ENCODE peak calls at places on chromosome 21, in six cellular contexts. G is stimulated activated CD4-positive, alpha-beta T cell treated with anti-CD3 and anti-CD28 coated beads, Interleukin-15, amount 100 ng/mL, for 48 hours; F is activated T-helper 1 cell treated with Interleukin-2 at 50 U/mL for 16 hours; W is substantia nigra; S is activated CD4-positive, alpha-beta memory T cell treated with anti-CD3 and anti-CD28 coated beads, Interleukin-2, amount 10 ng/mL, durations not matched to agents 7 days and 5 days; B is effector CD4-positive, alpha-beta T cell. J is an unnamed sample.

GRCh38 chr21:41229527-41230248 is 61.7 kb downstream of the BACE2 start:
- DNase-seq in G (no peak), F (no peak), W (no peak), S (no peak), B (no peak), J (no peak)

GRCh38 chr21:19275065-19275464 is 871.5 kb upstream of the TMPRSS15 start:
- DNase-seq in G (no peak), F (no peak), W (no peak), S (no peak), B (no peak), J (no peak)

GRCh38 chr21:44925027-44925755 is 4.5 kb upstream of the ITGB2 start:
- DNase-seq in G (no peak), F (no peak), W (no peak), S (peak; percentile 52), B (no peak), J (no peak)

GRCh38 chr21:45874716-45875415 is 106.7 kb upstream of the COL6A1 start:
- DNase-seq in G (peak; percentile 35), F (no peak), W (no peak), S (no peak), B (no peak), J (no peak)

GRCh38 chr21:34889287-34889536 is 159.9 kb downstream of the RUNX1 start:
- DNase-seq in G (peak; percentile 40), F (no peak), W (no peak), S (peak; percentile 58), B (peak; percentile 41), J (no peak)

GRCh38 chr21:29295066-29295650 is 3.6 kb upstream of the BACH1 start:
- DNase-seq in G (no peak), F (no peak), W (no peak), S (no peak), B (peak; percentile 34), J (no peak)

GRCh38 chr21:46157987-46158451 is 2.6 kb upstream of the FTCD start:
- DNase-seq in G (no peak), F (no peak), W (no peak), S (peak; percentile 10), B (no peak), J (no peak)

GRCh38 chr21:38139380-38140168 is 117.2 kb upstream of the KCNJ15 start:
- DNase-seq in G (no peak), F (no peak), W (no peak), S (no peak), B (no peak), J (no peak)

GRCh38 chr21:35189077-35189863 is 140.2 kb upstream of the RUNX1 start:
- DNase-seq in G (no peak), F (no peak), W (no peak), S (no peak), B (no peak), J (peak; percentile 53)

GRCh38 chr21:46097826-46098286 is at the start of gene COL6A2:
- DNase-seq in G (peak; percentile 46), F (peak; percentile 27), W (no peak), S (peak; percentile 42), B (no peak), J (peak; percentile 73)

GRCh38 chr21:46055863-46056281 is 42.0 kb upstream of the COL6A2 start:
- DNase-seq in G (no peak), F (no peak), W (no peak), S (no peak), B (no peak), J (no peak)

GRCh38 chr21:38208118-38208517 is 48.7 kb upstream of the KCNJ15 start:
- DNase-seq in G (no peak), F (no peak), W (no peak), S (no peak), B (no peak), J (no peak)

GRCh38 chr21:45698493-45698947 is 55.0 kb downstream of the PCBP3 start:
- DNase-seq in G (peak; percentile 20), F (no peak), W (no peak), S (no peak), B (no peak), J (no peak)

GRCh38 chr21:33940846-33941245 is 25.2 kb upstream of the ATP5PO start:
- DNase-seq in G (no peak), F (no peak), W (no peak), S (no peak), B (no peak), J (no peak)

GRCh38 chr21:25911730-25912401 is 177.1 kb downstream of the GABPA start:
- DNase-seq in G (no peak), F (no peak), W (peak; percentile 20), S (no peak), B (no peak), J (no peak)

GRCh38 chr21:31665397-31665796 is 5.9 kb downstream of the SOD1 start:
- DNase-seq in G (peak; percentile 15), F (no peak), W (no peak), S (peak; percentile 37), B (no peak), J (no peak)

GRCh38 chr21:28016571-28016970 is 976.1 kb downstream of the LTN1 start:
- DNase-seq in G (no peak), F (no peak), W (no peak), S (no peak), B (no peak), J (no peak)

GRCh38 chr21:35275776-35276175 is 226.7 kb upstream of the RUNX1 start:
- DNase-seq in G (no peak), F (no peak), W (no peak), S (no peak), B (no peak), J (no peak)

GRCh38 chr21:30072496-30072895 is 94.1 kb downstream of the CLDN17 start:
- DNase-seq in G (no peak), F (no peak), W (no peak), S (no peak), B (no peak), J (no peak)

GRCh38 chr21:37551406-37552355 is 185.1 kb downstream of the DYRK1A start:
- DNase-seq in G (no peak), F (no peak), W (no peak), S (no peak), B (no peak), J (no peak)

GRCh38 chr21:17925900-17926299 is 106.7 kb upstream of the C21orf91 start:
- DNase-seq in G (no peak), F (no peak), W (no peak), S (no peak), B (no peak), J (no peak)

GRCh38 chr21:25375675-25376074 is 231.6 kb downstream of the MRPL39 start:
- DNase-seq in G (no peak), F (no peak), W (no peak), S (no peak), B (no peak), J (no peak)

GRCh38 chr21:44496900-44497550 is 41.7 kb downstream of the LRRC3 start:
- DNase-seq in G (no peak), F (no peak), W (no peak), S (no peak), B (no peak), J (no peak)

GRCh38 chr21:41361786-41362604 is at the start of gene MX2:
- DNase-seq in G (peak; percentile 65), F (peak; percentile 66), W (no peak), S (peak; percentile 88), B (peak; percentile 76), J (peak; percentile 73)

GRCh38 chr21:45330075-45330781 is 42.5 kb upstream of the POFUT2 start:
- DNase-seq in G (no peak), F (no peak), W (no peak), S (no peak), B (no peak), J (no peak)

GRCh38 chr21:45178072-45178608 is 103.8 kb downstream of the ADARB1 start:
- DNase-seq in G (no peak), F (no peak), W (no peak), S (no peak), B (no peak), J (no peak)

GRCh38 chr21:14543983-14544382 is 2.1 kb downstream of the SAMSN1 start:
- DNase-seq in G (no peak), F (no peak), W (no peak), S (no peak), B (no peak), J (no peak)

GRCh38 chr21:31670065-31670464 is 10.6 kb downstream of the SOD1 start:
- DNase-seq in G (no peak), F (no peak), W (no peak), S (no peak), B (no peak), J (no peak)

J was measured in GM13977.